ENCODE peak calls at places on chromosome 5, in eight cellular contexts. V is fibroblast of the conjunctiva; G is EH; E is left ventricle myocardium superior; R is GM13976; Z is activated CD4-positive, alpha-beta T cell treated with anti-CD3 and anti-CD28 coated beads for 48 hours; T is mesendoderm; M is occipital lobe. Y is an unnamed sample.

GRCh38 chr5:141640051-141640415 is 3.2 kb downstream of the RELL2 start:
- DNase-seq in V (no peak), R (no peak), G (no peak), Z (no peak), M (no peak), E (no peak), T (no peak), Y (no peak)

GRCh38 chr5:119570935-119571334 is 58.4 kb upstream of the FAM170A start:
- DNase-seq in R (no peak), G (no peak), M (no peak), T (no peak), V (no peak), Z (no peak), E (no peak), Y (no peak)

GRCh38 chr5:143318833-143319232 is 84.7 kb downstream of the NR3C1 start:
- DNase-seq in M (no peak), Z (no peak), T (no peak), G (no peak), R (no peak), E (no peak), V (no peak), Y (no peak)

GRCh38 chr5:136375920-136376319 is 10.6 kb upstream of the TRPC7 start:
- DNase-seq in M (no peak), G (no peak), R (no peak), Z (no peak), V (no peak), T (no peak), E (no peak), Y (no peak)

GRCh38 chr5:32076699-32077695 is 97.1 kb downstream of the GOLPH3 start:
- DNase-seq in V (peak; percentile 58), R (peak; percentile 55), E (peak; percentile 68), T (peak; percentile 51), Z (peak; percentile 64), M (no peak), G (peak; percentile 63), Y (peak; percentile 22)

GRCh38 chr5:81950996-81951395 is 20.8 kb upstream of the ATG10 start:
- DNase-seq in G (peak; percentile 11), M (no peak), Z (no peak), V (no peak), R (no peak), E (no peak), T (no peak), Y (no peak)

GRCh38 chr5:17056056-17056690 is 120.1 kb upstream of the MYO10 start:
- DNase-seq in T (peak; percentile 64), E (no peak), R (no peak), M (peak; percentile 20), V (peak; percentile 47), Z (no peak), G (peak; percentile 25), Y (no peak)

GRCh38 chr5:110900829-110901228 is 162.0 kb downstream of the SLC25A46 start:
- DNase-seq in M (no peak), V (no peak), E (no peak), T (no peak), G (peak; percentile 85), Z (no peak), R (no peak), Y (no peak)

GRCh38 chr5:156326718-156327259 is at the start of gene SGCD:
- DNase-seq in E (peak; percentile 80), V (peak; percentile 93), T (no peak), M (peak; percentile 68), Z (no peak), G (peak; percentile 94), R (no peak), Y (peak; percentile 92)

GRCh38 chr5:58787982-58788381 is 205.1 kb downstream of the RAB3C start:
- DNase-seq in V (no peak), E (no peak), M (no peak), G (no peak), T (no peak), R (no peak), Z (no peak), Y (no peak)

GRCh38 chr5:131749138-131749537 is 47.7 kb downstream of the FNIP1 start:
- DNase-seq in V (no peak), R (no peak), E (no peak), T (no peak), G (peak; percentile 57), M (no peak), Z (no peak), Y (no peak)

GRCh38 chr5:159316519-159317383 is 13.5 kb downstream of the IL12B start:
- DNase-seq in R (peak; percentile 51), Z (peak; percentile 56), M (no peak), G (peak; percentile 59), E (no peak), V (peak; percentile 54), T (peak; percentile 69), Y (no peak)

GRCh38 chr5:94621763-94622162 is 3.3 kb downstream of the SLF1 start:
- DNase-seq in R (no peak), E (no peak), T (no peak), V (no peak), M (no peak), G (no peak), Z (no peak), Y (no peak)

Y was measured in GM04504.